ENCODE peak calls at places on chromosomes 2 and 18, in eight cellular contexts. A is ELR; F is AG10803; O is nephron progenitor cell; L is stimulated activated CD4-positive, alpha-beta T cell treated with anti-CD3 and anti-CD28 coated beads, Interleukin-2, amount 100 ng/mL, for 48 hours; R is HepG2; P is AG09309; E is ascending aorta. T is an unnamed sample.

GRCh38 chr18:23142285-23142929 is 7.1 kb downstream of the CABLES1 start:
- DNase-seq in A (peak), F (no peak), O (no peak), L (no peak), R (peak), P (no peak), E (no peak), T (peak)

GRCh38 chr18:56248613-56249235 is 389.7 kb downstream of the TXNL1 start:
- DNase-seq in A (no peak), F (no peak), O (no peak), L (no peak), R (no peak), P (no peak), E (no peak), T (no peak)

GRCh38 chr2:16101196-16101595 is 160.8 kb downstream of the MYCN start:
- DNase-seq in A (no peak), F (no peak), O (no peak), L (no peak), R (no peak), P (no peak), E (no peak), T (no peak)

GRCh38 chr2:230814616-230815015 is 50.1 kb upstream of the ITM2C start:
- DNase-seq in A (peak), F (peak), O (no peak), L (no peak), R (peak), P (no peak), E (no peak), T (no peak)

GRCh38 chr18:34801769-34802168 is 91.7 kb downstream of the DTNA start:
- DNase-seq in A (peak), F (peak), O (no peak), L (no peak), R (no peak), P (no peak), E (no peak), T (peak)

GRCh38 chr2:1922402-1923025 is 178.2 kb upstream of the PXDN start:
- DNase-seq in A (no peak), F (no peak), O (no peak), L (no peak), R (no peak), P (no peak), E (no peak), T (no peak)

GRCh38 chr2:149595069-149595963 is 7.7 kb upstream of the MMADHC start:
- DNase-seq in A (peak), F (peak), O (no peak), L (no peak), R (no peak), P (no peak), E (no peak), T (peak)

GRCh38 chr18:8424917-8425725 is 184.1 kb upstream of the RAB12 start:
- DNase-seq in A (peak), F (peak), O (no peak), L (no peak), R (peak), P (peak), E (no peak), T (peak)

GRCh38 chr2:181619511-181619910 is 37.4 kb downstream of the CERKL start:
- DNase-seq in A (no peak), F (no peak), O (no peak), L (no peak), R (no peak), P (no peak), E (no peak), T (no peak)

GRCh38 chr2:116952254-116952653 is 862.2 kb upstream of the DDX18 start:
- DNase-seq in A (no peak), F (no peak), O (no peak), L (no peak), R (no peak), P (no peak), E (no peak), T (no peak)

GRCh38 chr2:182818541-182819308 is 47.7 kb downstream of the FRZB start:
- DNase-seq in A (no peak), F (no peak), O (no peak), L (no peak), R (no peak), P (no peak), E (no peak), T (no peak)

GRCh38 chr2:182650704-182651103 is 65.4 kb upstream of the DNAJC10 start:
- DNase-seq in A (peak), F (peak), O (no peak), L (no peak), R (peak), P (peak), E (no peak), T (peak)

GRCh38 chr2:161436411-161436810 is 20.3 kb downstream of the TBR1 start:
- DNase-seq in A (peak), F (peak), O (no peak), L (no peak), R (no peak), P (peak), E (no peak), T (peak)